ENCODE peak calls at places on chromosomes 12 and 14, in six cellular contexts. M is mammary epithelial cell, E is dorsolateral prefrontal cortex, U is spleen, O is PC-3, X is adrenal gland. V is an unnamed sample.
A peak's percentile ranks its signal among the peaks of the same experiment; 100 is the strongest.

GRCh38 chr14:20391505-20391904 is 21.8 kb downstream of the TEP1 start:
- DNase-seq in O (no peak), M (no peak), U (no peak), E (no peak), X (no peak), V (no peak)

GRCh38 chr14:21072102-21072501 is 2.0 kb downstream of the ARHGEF40 start:
- DNase-seq in O (no peak), U (no peak), M (no peak), X (no peak), E (no peak), V (no peak)

GRCh38 chr12:120012067-120012621 is 23.1 kb downstream of the BICDL1 start:
- DNase-seq in X (no peak), O (peak; percentile 70), E (no peak), M (peak; percentile 34), U (no peak), V (no peak)

GRCh38 chr12:108000111-108000510 is 129.0 kb upstream of the WSCD2 start:
- DNase-seq in U (no peak), E (no peak), M (no peak), O (no peak), X (no peak), V (no peak)

GRCh38 chr14:94636744-94637412 is 24.7 kb downstream of the SERPINA3 start:
- DNase-seq in U (no peak), E (no peak), X (no peak), M (no peak), O (no peak), V (no peak)

GRCh38 chr14:33777651-33778050 is 173.2 kb downstream of the EGLN3 start:
- DNase-seq in X (no peak), O (peak; percentile 73), M (peak; percentile 5), U (no peak), E (no peak), V (no peak)

GRCh38 chr12:13788626-13789025 is 192.8 kb downstream of the GRIN2B start:
- DNase-seq in O (no peak), M (no peak), E (no peak), X (no peak), U (no peak), V (no peak)

GRCh38 chr12:116773276-116773731 is 35.2 kb downstream of the RNFT2 start:
- DNase-seq in M (peak; percentile 4), X (no peak), U (peak; percentile 4), O (peak; percentile 47), E (no peak), V (no peak)

GRCh38 chr14:80202888-80203562 is 8.3 kb downstream of the DIO2 start:
- DNase-seq in U (no peak), M (no peak), O (peak; percentile 27), X (peak; percentile 35), E (no peak), V (no peak)

GRCh38 chr14:64149921-64150320 is 144.2 kb downstream of the ESR2 start:
- DNase-seq in M (no peak), E (no peak), X (peak; percentile 41), U (no peak), O (no peak), V (no peak)

GRCh38 chr14:64467131-64467530 is 1.8 kb downstream of the AKAP5 start:
- DNase-seq in M (no peak), U (no peak), E (no peak), O (no peak), X (no peak), V (no peak)

GRCh38 chr12:66149702-66150398 is 19.3 kb upstream of the LLPH start:
- DNase-seq in O (peak; percentile 15), E (no peak), X (peak; percentile 44), M (no peak), U (no peak), V (no peak)

GRCh38 chr14:98580131-98580678 is 691.8 kb downstream of the BCL11B start:
- DNase-seq in E (no peak), O (peak; percentile 16), X (no peak), M (peak; percentile 39), U (no peak), V (no peak)

GRCh38 chr12:81187686-81188085 is 109.8 kb downstream of the ACSS3 start:
- DNase-seq in M (no peak), E (no peak), U (no peak), O (peak; percentile 26), X (no peak), V (no peak)

GRCh38 chr14:82879949-82880535 is 1346.4 kb upstream of the SEL1L start:
- DNase-seq in O (no peak), M (no peak), E (no peak), U (no peak), X (no peak), V (no peak)

GRCh38 chr14:29927596-29928341 is at the start of gene PRKD1:
- DNase-seq in O (peak; percentile 42), M (peak; percentile 37), U (peak; percentile 81), X (peak; percentile 72), E (peak; percentile 68), V (peak; percentile 73)

GRCh38 chr12:105670664-105671063 is 340.2 kb downstream of the C12orf75 start:
- DNase-seq in U (no peak), E (no peak), M (no peak), X (no peak), O (no peak), V (no peak)

GRCh38 chr12:93662961-93663728 is 14.0 kb upstream of the CRADD start:
- DNase-seq in X (peak; percentile 62), M (no peak), O (peak; percentile 29), U (no peak), E (no peak), V (no peak)

GRCh38 chr12:66074561-66074960 is 56.0 kb downstream of the LLPH start:
- DNase-seq in M (no peak), E (no peak), O (no peak), U (no peak), X (no peak), V (no peak)

GRCh38 chr12:47905313-47905730 is 528 bp upstream of the VDR start:
- DNase-seq in O (peak; percentile 77), M (peak; percentile 82), X (peak; percentile 57), E (peak; percentile 8), U (peak; percentile 91), V (no peak)

GRCh38 chr14:94659953-94660946 is 48.1 kb downstream of the SERPINA3 start:
- DNase-seq in O (no peak), X (no peak), U (no peak), M (peak; percentile 73), E (no peak), V (no peak)

GRCh38 chr12:65308601-65309071 is 30.2 kb downstream of the MSRB3 start:
- DNase-seq in M (peak; percentile 24), O (peak; percentile 27), U (no peak), X (no peak), E (no peak), V (no peak)

GRCh38 chr14:77804592-77804991 is 4.7 kb downstream of the ADCK1 start:
- DNase-seq in O (peak; percentile 82), M (peak; percentile 15), U (no peak), E (no peak), X (peak; percentile 24), V (no peak)

GRCh38 chr14:28240909-28241308 is 525.7 kb upstream of the FOXG1 start:
- DNase-seq in O (no peak), U (no peak), E (no peak), M (no peak), X (no peak), V (no peak)

GRCh38 chr12:103705927-103706326 is 118.9 kb downstream of the STAB2 start:
- DNase-seq in X (no peak), M (no peak), E (no peak), U (no peak), O (peak; percentile 48), V (no peak)

GRCh38 chr14:65792208-65792905 is 379.8 kb downstream of the FUT8 start:
- DNase-seq in O (peak; percentile 81), X (no peak), M (peak; percentile 76), U (no peak), E (no peak), V (no peak)

GRCh38 chr12:71219224-71219623 is 61.4 kb upstream of the TSPAN8 start:
- DNase-seq in U (no peak), O (no peak), X (no peak), M (no peak), E (no peak), V (no peak)

GRCh38 chr12:121483950-121484349 is 84.0 kb downstream of the RNF34 start:
- DNase-seq in U (no peak), M (no peak), E (no peak), X (no peak), O (no peak), V (no peak)

GRCh38 chr12:52526511-52526951 is 6.3 kb upstream of the KRT5 start:
- DNase-seq in M (no peak), U (no peak), X (peak; percentile 8), O (no peak), E (no peak), V (no peak)
- H3K27ac ChIP-seq in M (peak overlapping the region; percentile 99), U (no peak overlapping the region), X (no peak overlapping the region), O (no peak overlapping the region), E (no peak overlapping the region), V (no peak overlapping the region)

GRCh38 chr12:124750787-124751471 is 112.7 kb downstream of the SCARB1 start:
- DNase-seq in M (no peak), U (no peak), X (no peak), O (no peak), E (no peak), V (no peak)
- H3K27ac ChIP-seq in M (no peak overlapping the region), U (no peak overlapping the region), X (no peak overlapping the region), O (no peak overlapping the region), E (no peak overlapping the region), V (no peak overlapping the region)

DNA sequence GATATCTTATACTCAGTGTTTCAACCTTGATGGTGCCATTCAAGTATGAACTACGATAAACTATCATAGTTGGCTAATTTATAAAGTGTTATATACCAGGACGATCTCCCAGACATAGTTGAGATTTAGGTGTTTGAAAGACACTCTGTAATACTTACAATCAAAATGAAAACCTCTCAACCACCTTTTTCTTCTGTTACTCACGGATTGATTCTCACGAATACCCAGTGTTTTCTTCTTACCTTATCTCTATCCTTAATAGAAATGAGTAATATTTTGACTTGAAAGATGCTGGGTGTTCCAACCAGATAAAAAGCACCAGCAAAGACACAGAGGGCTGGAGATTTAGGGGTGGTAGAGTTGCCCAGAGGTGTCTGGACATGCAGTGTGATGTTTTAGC is 169.9 kb downstream of the PTCSC3 start:
- DNase-seq in X (no peak), E (no peak), M (no peak), O (no peak), U (no peak), V (no peak)
- H3K27ac ChIP-seq in X (no peak overlapping the region), E (no peak overlapping the region), M (no peak overlapping the region), O (no peak overlapping the region), U (no peak overlapping the region), V (no peak overlapping the region)

GRCh38 chr12:11797317-11797913 is 147.9 kb downstream of the ETV6 start:
- DNase-seq in M (no peak), O (no peak), X (no peak), U (no peak), E (no peak), V (no peak)
- H3K27ac ChIP-seq in M (no peak overlapping the region), O (no peak overlapping the region), X (no peak overlapping the region), U (peak overlapping the region; percentile 15), E (no peak overlapping the region), V (no peak overlapping the region)

DNA sequence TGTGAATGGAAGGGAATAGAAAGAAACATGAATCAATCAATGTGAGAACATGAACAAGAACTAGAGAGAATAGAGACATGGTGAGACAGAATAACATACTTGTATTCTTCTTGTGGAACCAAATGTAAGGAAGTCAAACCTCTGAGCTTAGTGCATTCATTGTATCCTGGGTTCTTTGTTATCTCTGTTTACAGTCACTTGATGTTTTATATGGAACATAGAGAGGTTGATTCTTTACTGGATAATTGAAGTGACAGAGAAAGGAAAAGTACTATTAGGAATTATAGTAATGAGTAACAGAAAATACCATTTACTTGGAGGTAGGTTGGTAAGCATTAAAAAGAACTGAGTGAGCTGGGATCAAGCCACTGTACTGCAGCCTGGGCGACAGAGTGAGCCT is 2.5 kb upstream of the WNK1 start:
- DNase-seq in M (no peak), E (no peak), X (no peak), O (no peak), U (no peak), V (no peak)
- H3K27ac ChIP-seq in M (no peak overlapping the region), E (peak overlapping the region; percentile 99), X (no peak overlapping the region), O (no peak overlapping the region), U (peak overlapping the region; percentile 97), V (peak overlapping the region; percentile 95)

GRCh38 chr12:2633176-2633824 is 161.5 kb upstream of the FKBP4 start:
- DNase-seq in M (no peak), E (no peak), U (peak; percentile 51), X (no peak), O (no peak), V (no peak)
- H3K27ac ChIP-seq in M (no peak overlapping the region), E (peak overlapping the region; percentile 29), U (no peak overlapping the region), X (no peak overlapping the region), O (no peak overlapping the region), V (no peak overlapping the region)